ENCODE peak calls at places on chromosomes 12 and 14, in seven cellular contexts. One of them, this sample, is unnamed.

GRCh38 chr12:117408161-117408791 is 46.9 kb upstream of the NOS1 start:
- DNase-seq in DMS153: no peak
- DNase-seq in stimulated activated CD4-positive, alpha-beta T cell treated with anti-CD3 and anti-CD28 coated beads, TNF-alpha, amount 100 ng/mL, for 1 hour: no peak
- DNase-seq in activated CD8-positive, alpha-beta memory T cell treated with anti-CD3 and anti-CD28 coated beads for 4 hours: no peak
- DNase-seq in AG10803: peak; percentile 84
- DNase-seq in PC-9: no peak
- DNase-seq in IMR-90: no peak
- DNase-seq in this sample: no peak

GRCh38 chr14:78667141-78667540 is 497.0 kb downstream of the NRXN3 start:
- DNase-seq in DMS153: no peak
- DNase-seq in stimulated activated CD4-positive, alpha-beta T cell treated with anti-CD3 and anti-CD28 coated beads, TNF-alpha, amount 100 ng/mL, for 1 hour: no peak
- DNase-seq in activated CD8-positive, alpha-beta memory T cell treated with anti-CD3 and anti-CD28 coated beads for 4 hours: no peak
- DNase-seq in AG10803: no peak
- DNase-seq in PC-9: no peak
- DNase-seq in IMR-90: no peak
- DNase-seq in this sample: no peak

GRCh38 chr12:79408665-79409064 is 282.1 kb downstream of the PAWR start:
- DNase-seq in DMS153: no peak
- DNase-seq in stimulated activated CD4-positive, alpha-beta T cell treated with anti-CD3 and anti-CD28 coated beads, TNF-alpha, amount 100 ng/mL, for 1 hour: no peak
- DNase-seq in activated CD8-positive, alpha-beta memory T cell treated with anti-CD3 and anti-CD28 coated beads for 4 hours: no peak
- DNase-seq in AG10803: no peak
- DNase-seq in PC-9: no peak
- DNase-seq in IMR-90: no peak
- DNase-seq in this sample: no peak

GRCh38 chr12:49108958-49109404 is 1.7 kb downstream of the LMBR1L start:
- DNase-seq in DMS153: no peak
- DNase-seq in stimulated activated CD4-positive, alpha-beta T cell treated with anti-CD3 and anti-CD28 coated beads, TNF-alpha, amount 100 ng/mL, for 1 hour: no peak
- DNase-seq in activated CD8-positive, alpha-beta memory T cell treated with anti-CD3 and anti-CD28 coated beads for 4 hours: no peak
- DNase-seq in AG10803: peak; percentile 52
- DNase-seq in PC-9: no peak
- DNase-seq in IMR-90: peak; percentile 20
- DNase-seq in this sample: no peak

GRCh38 chr14:64970041-64970440 is 2.1 kb downstream of the RAB15 start:
- DNase-seq in DMS153: no peak
- DNase-seq in stimulated activated CD4-positive, alpha-beta T cell treated with anti-CD3 and anti-CD28 coated beads, TNF-alpha, amount 100 ng/mL, for 1 hour: no peak
- DNase-seq in activated CD8-positive, alpha-beta memory T cell treated with anti-CD3 and anti-CD28 coated beads for 4 hours: no peak
- DNase-seq in AG10803: no peak
- DNase-seq in PC-9: no peak
- DNase-seq in IMR-90: no peak
- DNase-seq in this sample: no peak

GRCh38 chr14:20730921-20731320 is 14.8 kb upstream of the EDDM3A start:
- DNase-seq in DMS153: no peak
- DNase-seq in stimulated activated CD4-positive, alpha-beta T cell treated with anti-CD3 and anti-CD28 coated beads, TNF-alpha, amount 100 ng/mL, for 1 hour: no peak
- DNase-seq in activated CD8-positive, alpha-beta memory T cell treated with anti-CD3 and anti-CD28 coated beads for 4 hours: no peak
- DNase-seq in AG10803: no peak
- DNase-seq in PC-9: no peak
- DNase-seq in IMR-90: no peak
- DNase-seq in this sample: no peak

GRCh38 chr14:100827751-100828447 is 2.0 kb downstream of the MEG3 start:
- DNase-seq in DMS153: peak; percentile 80
- DNase-seq in stimulated activated CD4-positive, alpha-beta T cell treated with anti-CD3 and anti-CD28 coated beads, TNF-alpha, amount 100 ng/mL, for 1 hour: no peak
- DNase-seq in activated CD8-positive, alpha-beta memory T cell treated with anti-CD3 and anti-CD28 coated beads for 4 hours: no peak
- DNase-seq in AG10803: peak; percentile 76
- DNase-seq in PC-9: no peak
- DNase-seq in IMR-90: peak; percentile 81
- DNase-seq in this sample: no peak

GRCh38 chr12:74379114-74379513 is 158.5 kb upstream of the ATXN7L3B start:
- DNase-seq in DMS153: no peak
- DNase-seq in stimulated activated CD4-positive, alpha-beta T cell treated with anti-CD3 and anti-CD28 coated beads, TNF-alpha, amount 100 ng/mL, for 1 hour: no peak
- DNase-seq in activated CD8-positive, alpha-beta memory T cell treated with anti-CD3 and anti-CD28 coated beads for 4 hours: no peak
- DNase-seq in AG10803: no peak
- DNase-seq in PC-9: no peak
- DNase-seq in IMR-90: no peak
- DNase-seq in this sample: no peak

GRCh38 chr14:57493467-57494181 is at the start of gene CCDC198:
- DNase-seq in DMS153: no peak
- DNase-seq in stimulated activated CD4-positive, alpha-beta T cell treated with anti-CD3 and anti-CD28 coated beads, TNF-alpha, amount 100 ng/mL, for 1 hour: no peak
- DNase-seq in activated CD8-positive, alpha-beta memory T cell treated with anti-CD3 and anti-CD28 coated beads for 4 hours: no peak
- DNase-seq in AG10803: peak; percentile 5
- DNase-seq in PC-9: no peak
- DNase-seq in IMR-90: no peak
- DNase-seq in this sample: no peak

GRCh38 chr12:66195242-66195641 is 6.2 kb downstream of the IRAK3 start:
- DNase-seq in DMS153: no peak
- DNase-seq in stimulated activated CD4-positive, alpha-beta T cell treated with anti-CD3 and anti-CD28 coated beads, TNF-alpha, amount 100 ng/mL, for 1 hour: no peak
- DNase-seq in activated CD8-positive, alpha-beta memory T cell treated with anti-CD3 and anti-CD28 coated beads for 4 hours: no peak
- DNase-seq in AG10803: no peak
- DNase-seq in PC-9: no peak
- DNase-seq in IMR-90: no peak
- DNase-seq in this sample: no peak

GRCh38 chr14:21071225-21072041 is 1.3 kb downstream of the ARHGEF40 start:
- DNase-seq in DMS153: peak; percentile 64
- DNase-seq in stimulated activated CD4-positive, alpha-beta T cell treated with anti-CD3 and anti-CD28 coated beads, TNF-alpha, amount 100 ng/mL, for 1 hour: no peak
- DNase-seq in activated CD8-positive, alpha-beta memory T cell treated with anti-CD3 and anti-CD28 coated beads for 4 hours: no peak
- DNase-seq in AG10803: peak; percentile 96
- DNase-seq in PC-9: peak; percentile 47
- DNase-seq in IMR-90: peak; percentile 95
- DNase-seq in this sample: no peak

GRCh38 chr12:52436000-52436827 is 2.0 kb upstream of the KRT75 start:
- DNase-seq in DMS153: no peak
- DNase-seq in stimulated activated CD4-positive, alpha-beta T cell treated with anti-CD3 and anti-CD28 coated beads, TNF-alpha, amount 100 ng/mL, for 1 hour: no peak
- DNase-seq in activated CD8-positive, alpha-beta memory T cell treated with anti-CD3 and anti-CD28 coated beads for 4 hours: no peak
- DNase-seq in AG10803: peak; percentile 37
- DNase-seq in PC-9: peak; percentile 77
- DNase-seq in IMR-90: peak; percentile 6
- DNase-seq in this sample: no peak

GRCh38 chr12:55743131-55743921 is 404 bp downstream of the GDF11 start:
- DNase-seq in DMS153: no peak
- DNase-seq in stimulated activated CD4-positive, alpha-beta T cell treated with anti-CD3 and anti-CD28 coated beads, TNF-alpha, amount 100 ng/mL, for 1 hour: no peak
- DNase-seq in activated CD8-positive, alpha-beta memory T cell treated with anti-CD3 and anti-CD28 coated beads for 4 hours: peak; percentile 36
- DNase-seq in AG10803: peak; percentile 66
- DNase-seq in PC-9: peak; percentile 46
- DNase-seq in IMR-90: peak; percentile 68
- DNase-seq in this sample: no peak

GRCh38 chr14:24219080-24219479 is 3.2 kb upstream of the MDP1 start:
- DNase-seq in DMS153: no peak
- DNase-seq in stimulated activated CD4-positive, alpha-beta T cell treated with anti-CD3 and anti-CD28 coated beads, TNF-alpha, amount 100 ng/mL, for 1 hour: no peak
- DNase-seq in activated CD8-positive, alpha-beta memory T cell treated with anti-CD3 and anti-CD28 coated beads for 4 hours: no peak
- DNase-seq in AG10803: no peak
- DNase-seq in PC-9: no peak
- DNase-seq in IMR-90: no peak
- DNase-seq in this sample: no peak

GRCh38 chr12:100796616-100797015 is 2.0 kb downstream of the ANO4 start:
- DNase-seq in DMS153: no peak
- DNase-seq in stimulated activated CD4-positive, alpha-beta T cell treated with anti-CD3 and anti-CD28 coated beads, TNF-alpha, amount 100 ng/mL, for 1 hour: no peak
- DNase-seq in activated CD8-positive, alpha-beta memory T cell treated with anti-CD3 and anti-CD28 coated beads for 4 hours: no peak
- DNase-seq in AG10803: no peak
- DNase-seq in PC-9: no peak
- DNase-seq in IMR-90: no peak
- DNase-seq in this sample: no peak

GRCh38 chr12:80216890-80217559 is 117.7 kb downstream of the OTOGL start:
- DNase-seq in DMS153: no peak
- DNase-seq in stimulated activated CD4-positive, alpha-beta T cell treated with anti-CD3 and anti-CD28 coated beads, TNF-alpha, amount 100 ng/mL, for 1 hour: no peak
- DNase-seq in activated CD8-positive, alpha-beta memory T cell treated with anti-CD3 and anti-CD28 coated beads for 4 hours: no peak
- DNase-seq in AG10803: no peak
- DNase-seq in PC-9: no peak
- DNase-seq in IMR-90: no peak
- DNase-seq in this sample: no peak

GRCh38 chr12:26651036-26651435 is 182.0 kb downstream of the ITPR2 start:
- DNase-seq in DMS153: no peak
- DNase-seq in stimulated activated CD4-positive, alpha-beta T cell treated with anti-CD3 and anti-CD28 coated beads, TNF-alpha, amount 100 ng/mL, for 1 hour: no peak
- DNase-seq in activated CD8-positive, alpha-beta memory T cell treated with anti-CD3 and anti-CD28 coated beads for 4 hours: no peak
- DNase-seq in AG10803: no peak
- DNase-seq in PC-9: no peak
- DNase-seq in IMR-90: no peak
- DNase-seq in this sample: no peak

GRCh38 chr14:49585803-49586672 is at the start of gene RPS29:
- DNase-seq in DMS153: peak; percentile 97
- DNase-seq in stimulated activated CD4-positive, alpha-beta T cell treated with anti-CD3 and anti-CD28 coated beads, TNF-alpha, amount 100 ng/mL, for 1 hour: peak; percentile 97
- DNase-seq in activated CD8-positive, alpha-beta memory T cell treated with anti-CD3 and anti-CD28 coated beads for 4 hours: peak; percentile 98
- DNase-seq in AG10803: peak; percentile 98
- DNase-seq in PC-9: peak; percentile 97
- DNase-seq in IMR-90: peak; percentile 99
- DNase-seq in this sample: peak; percentile 89

GRCh38 chr14:97164014-97164413 is 366.8 kb downstream of the VRK1 start:
- DNase-seq in DMS153: no peak
- DNase-seq in stimulated activated CD4-positive, alpha-beta T cell treated with anti-CD3 and anti-CD28 coated beads, TNF-alpha, amount 100 ng/mL, for 1 hour: no peak
- DNase-seq in activated CD8-positive, alpha-beta memory T cell treated with anti-CD3 and anti-CD28 coated beads for 4 hours: no peak
- DNase-seq in AG10803: no peak
- DNase-seq in PC-9: no peak
- DNase-seq in IMR-90: no peak
- DNase-seq in this sample: no peak

GRCh38 chr14:72894623-72895378 is 900 bp upstream of the DPF3 start:
- DNase-seq in DMS153: no peak
- DNase-seq in stimulated activated CD4-positive, alpha-beta T cell treated with anti-CD3 and anti-CD28 coated beads, TNF-alpha, amount 100 ng/mL, for 1 hour: no peak
- DNase-seq in activated CD8-positive, alpha-beta memory T cell treated with anti-CD3 and anti-CD28 coated beads for 4 hours: no peak
- DNase-seq in AG10803: no peak
- DNase-seq in PC-9: no peak
- DNase-seq in IMR-90: no peak
- DNase-seq in this sample: no peak

GRCh38 chr12:56160160-56160763 is 2.1 kb downstream of the MYL6 start:
- DNase-seq in DMS153: no peak
- DNase-seq in stimulated activated CD4-positive, alpha-beta T cell treated with anti-CD3 and anti-CD28 coated beads, TNF-alpha, amount 100 ng/mL, for 1 hour: peak; percentile 21
- DNase-seq in activated CD8-positive, alpha-beta memory T cell treated with anti-CD3 and anti-CD28 coated beads for 4 hours: peak; percentile 11
- DNase-seq in AG10803: no peak
- DNase-seq in PC-9: no peak
- DNase-seq in IMR-90: peak; percentile 35
- DNase-seq in this sample: no peak

GRCh38 chr14:104563742-104564615 is 15.6 kb upstream of the C14orf180 start:
- DNase-seq in DMS153: no peak
- DNase-seq in stimulated activated CD4-positive, alpha-beta T cell treated with anti-CD3 and anti-CD28 coated beads, TNF-alpha, amount 100 ng/mL, for 1 hour: peak; percentile 15
- DNase-seq in activated CD8-positive, alpha-beta memory T cell treated with anti-CD3 and anti-CD28 coated beads for 4 hours: peak; percentile 22
- DNase-seq in AG10803: peak; percentile 33
- DNase-seq in PC-9: peak; percentile 62
- DNase-seq in IMR-90: peak; percentile 34
- DNase-seq in this sample: peak; percentile 40

GRCh38 chr14:90301580-90302181 is 30.1 kb downstream of the NRDE2 start:
- DNase-seq in DMS153: peak; percentile 8
- DNase-seq in stimulated activated CD4-positive, alpha-beta T cell treated with anti-CD3 and anti-CD28 coated beads, TNF-alpha, amount 100 ng/mL, for 1 hour: no peak
- DNase-seq in activated CD8-positive, alpha-beta memory T cell treated with anti-CD3 and anti-CD28 coated beads for 4 hours: no peak
- DNase-seq in AG10803: peak; percentile 69
- DNase-seq in PC-9: no peak
- DNase-seq in IMR-90: peak; percentile 80
- DNase-seq in this sample: no peak

GRCh38 chr14:23895480-23895879 is 58.1 kb upstream of the DHRS4 start:
- DNase-seq in DMS153: no peak
- DNase-seq in stimulated activated CD4-positive, alpha-beta T cell treated with anti-CD3 and anti-CD28 coated beads, TNF-alpha, amount 100 ng/mL, for 1 hour: no peak
- DNase-seq in activated CD8-positive, alpha-beta memory T cell treated with anti-CD3 and anti-CD28 coated beads for 4 hours: no peak
- DNase-seq in AG10803: no peak
- DNase-seq in PC-9: no peak
- DNase-seq in IMR-90: no peak
- DNase-seq in this sample: no peak

GRCh38 chr14:68450391-68451120 is 342.3 kb downstream of the ZFP36L1 start:
- DNase-seq in DMS153: no peak
- DNase-seq in stimulated activated CD4-positive, alpha-beta T cell treated with anti-CD3 and anti-CD28 coated beads, TNF-alpha, amount 100 ng/mL, for 1 hour: no peak
- DNase-seq in activated CD8-positive, alpha-beta memory T cell treated with anti-CD3 and anti-CD28 coated beads for 4 hours: no peak
- DNase-seq in AG10803: peak; percentile 48
- DNase-seq in PC-9: no peak
- DNase-seq in IMR-90: no peak
- DNase-seq in this sample: no peak

GRCh38 chr14:32709072-32709471 is 229.6 kb upstream of the NPAS3 start:
- DNase-seq in DMS153: no peak
- DNase-seq in stimulated activated CD4-positive, alpha-beta T cell treated with anti-CD3 and anti-CD28 coated beads, TNF-alpha, amount 100 ng/mL, for 1 hour: no peak
- DNase-seq in activated CD8-positive, alpha-beta memory T cell treated with anti-CD3 and anti-CD28 coated beads for 4 hours: no peak
- DNase-seq in AG10803: peak; percentile 94
- DNase-seq in PC-9: no peak
- DNase-seq in IMR-90: peak; percentile 77
- DNase-seq in this sample: no peak

GRCh38 chr12:120571299-120571698 is 9.9 kb downstream of the POP5 start:
- DNase-seq in DMS153: no peak
- DNase-seq in stimulated activated CD4-positive, alpha-beta T cell treated with anti-CD3 and anti-CD28 coated beads, TNF-alpha, amount 100 ng/mL, for 1 hour: no peak
- DNase-seq in activated CD8-positive, alpha-beta memory T cell treated with anti-CD3 and anti-CD28 coated beads for 4 hours: no peak
- DNase-seq in AG10803: no peak
- DNase-seq in PC-9: no peak
- DNase-seq in IMR-90: peak; percentile 73
- DNase-seq in this sample: no peak

GRCh38 chr12:93237235-93237915 is 140.3 kb upstream of the NUDT4 start:
- DNase-seq in DMS153: no peak
- DNase-seq in stimulated activated CD4-positive, alpha-beta T cell treated with anti-CD3 and anti-CD28 coated beads, TNF-alpha, amount 100 ng/mL, for 1 hour: no peak
- DNase-seq in activated CD8-positive, alpha-beta memory T cell treated with anti-CD3 and anti-CD28 coated beads for 4 hours: no peak
- DNase-seq in AG10803: peak; percentile 59
- DNase-seq in PC-9: no peak
- DNase-seq in IMR-90: no peak
- DNase-seq in this sample: no peak